ENCODE peak calls at places on chromosomes 7 and 10, in seven cellular contexts. S, C, R, P, G, J and D are unnamed samples.

GRCh38 chr10:96390460-96390864 is 31.7 kb upstream of the OPALIN start:
- DNase-seq in S (no peak), P (peak; percentile 95), C (no peak), G (no peak), J (no peak), R (no peak), D (no peak)

GRCh38 chr7:101722247-101722646 is 93.2 kb upstream of the MYL10 start:
- DNase-seq in C (no peak), G (no peak), R (no peak), J (no peak), S (no peak), P (no peak), D (no peak)

GRCh38 chr10:100339236-100339635 is 7.8 kb upstream of the SCD start:
- DNase-seq in C (no peak), G (no peak), R (no peak), P (no peak), S (no peak), J (no peak), D (no peak)

GRCh38 chr10:103141950-103142349 is 51.1 kb downstream of the NT5C2 start:
- DNase-seq in S (no peak), J (no peak), R (no peak), G (no peak), C (no peak), P (no peak), D (no peak)

GRCh38 chr7:27165655-27166474 is 528 bp upstream of the HOXA9 start:
- DNase-seq in C (peak; percentile 62), P (no peak), J (no peak), G (no peak), R (no peak), S (no peak), D (no peak)

GRCh38 chr7:128454808-128455555 is 696 bp upstream of the HILPDA start:
- DNase-seq in R (no peak), J (no peak), S (peak; percentile 15), G (peak; percentile 61), P (no peak), C (no peak), D (no peak)

GRCh38 chr7:96332325-96332724 is 10.4 kb upstream of the SLC25A13 start:
- DNase-seq in P (no peak), C (no peak), J (no peak), R (no peak), G (no peak), S (no peak), D (no peak)

GRCh38 chr7:110801502-110801901 is 289.4 kb upstream of the LRRN3 start:
- DNase-seq in J (no peak), P (no peak), C (no peak), G (no peak), S (no peak), R (no peak), D (no peak)

GRCh38 chr10:89278034-89278535 is 23.8 kb upstream of the IFIT2 start:
- DNase-seq in J (peak; percentile 63), S (peak; percentile 98), G (peak; percentile 95), C (peak; percentile 97), P (peak; percentile 52), R (peak; percentile 99), D (peak; percentile 92)

GRCh38 chr7:36280840-36281812 is 108.5 kb upstream of the ANLN start:
- DNase-seq in S (peak; percentile 63), C (peak; percentile 88), P (no peak), G (peak; percentile 87), R (peak; percentile 90), J (peak; percentile 67), D (peak; percentile 79)

GRCh38 chr10:99732033-99732912 is at the start of the genes COX15 and CUTC:
- DNase-seq in R (peak; percentile 97), P (peak; percentile 95), C (peak; percentile 96), S (peak; percentile 91), J (peak; percentile 96), G (peak; percentile 99), D (peak; percentile 86)

GRCh38 chr7:8152489-8153192 is 109.3 kb downstream of the ICA1 start:
- DNase-seq in J (no peak), R (no peak), S (no peak), P (no peak), C (no peak), G (no peak), D (no peak)

GRCh38 chr10:73183882-73184281 is 16.0 kb downstream of the FAM149B1 start:
- DNase-seq in C (peak; percentile 86), P (no peak), S (no peak), J (no peak), G (peak; percentile 11), R (peak; percentile 2), D (no peak)

GRCh38 chr10:103676851-103677417 is 178.4 kb downstream of the SH3PXD2A start:
- DNase-seq in C (peak; percentile 92), G (peak; percentile 96), J (no peak), P (no peak), S (no peak), R (peak; percentile 46), D (peak; percentile 87)

GRCh38 chr10:62056219-62056618 is 154.7 kb downstream of the ARID5B start:
- DNase-seq in C (no peak), P (no peak), S (no peak), R (no peak), J (no peak), G (no peak), D (no peak)

GRCh38 chr10:82969405-82969804 is 1094.4 kb downstream of the NRG3 start:
- DNase-seq in J (no peak), C (peak; percentile 38), R (peak; percentile 1), G (peak; percentile 79), P (no peak), S (peak; percentile 20), D (peak; percentile 3)

GRCh38 chr10:82966130-82966529 is 1091.1 kb downstream of the NRG3 start:
- DNase-seq in J (no peak), P (no peak), R (no peak), S (no peak), G (no peak), C (no peak), D (no peak)

DNA sequence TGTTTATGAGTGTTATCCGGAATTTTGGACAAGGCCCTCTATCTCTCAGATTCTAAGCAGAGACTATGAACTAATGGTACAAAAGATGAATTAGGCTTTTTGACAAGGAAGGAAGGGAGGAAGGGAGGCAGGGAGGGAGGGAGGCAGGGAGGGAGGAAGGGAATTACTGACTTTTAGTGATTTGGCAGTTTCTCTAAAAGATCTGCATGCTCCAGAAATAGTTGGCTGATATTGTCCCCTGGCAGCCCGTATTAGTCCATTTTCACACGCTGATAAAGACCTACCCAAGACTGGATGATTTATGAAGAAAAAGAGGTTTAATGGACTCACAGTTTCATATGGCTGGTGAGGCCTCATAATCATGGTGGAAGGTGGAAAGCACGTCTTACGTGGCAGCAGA is 1093.5 kb downstream of the NRG3 start:
- DNase-seq in S (no peak), R (no peak), J (no peak), P (no peak), C (no peak), G (no peak), D (no peak)
- H3K4me3 ChIP-seq in S (no peak overlapping the region), R (no peak overlapping the region), J (no peak overlapping the region), P (no peak overlapping the region), C (no peak overlapping the region), G (no peak overlapping the region), D (no peak overlapping the region)

DNA sequence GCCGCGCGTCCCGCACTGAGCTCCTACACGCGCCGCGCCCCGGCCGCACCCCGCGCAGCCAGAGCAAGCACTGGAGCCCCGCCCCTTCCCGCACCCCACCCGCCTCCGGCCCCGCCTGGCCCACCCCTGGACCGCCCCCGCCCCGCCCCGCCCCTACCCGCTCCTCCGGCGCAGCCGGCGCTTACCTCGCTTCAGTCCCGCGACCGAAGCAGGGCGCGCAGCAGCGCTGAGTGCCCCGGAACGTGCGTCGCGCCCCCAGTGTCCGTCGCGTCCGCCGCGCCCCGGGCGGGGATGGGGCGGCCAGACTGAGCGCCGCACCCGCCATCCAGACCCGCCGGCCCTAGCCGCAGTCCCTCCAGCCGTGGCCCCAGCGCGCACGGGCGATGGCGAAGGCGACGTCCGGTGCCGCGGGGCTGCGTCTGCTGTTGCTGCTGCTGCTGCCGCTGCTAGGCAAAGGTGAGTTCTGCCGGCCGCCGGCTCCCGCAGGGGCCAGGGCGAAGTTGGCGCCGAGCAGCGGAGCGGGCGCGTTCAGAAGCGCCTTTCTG is at the start of gene RET:
- DNase-seq in P (peak; percentile 17), S (no peak), J (no peak), R (peak; percentile 53), C (no peak), G (peak; percentile 26), D (no peak)
- H3K4me3 ChIP-seq in P (no peak within 1 kb of the TSS), S (peak within 1 kb of the TSS; percentile 28), J (peak within 1 kb of the TSS; percentile 24), R (peak within 1 kb of the TSS; percentile 8), C (no peak within 1 kb of the TSS), G (peak within 1 kb of the TSS; percentile 41), D (peak within 1 kb of the TSS; percentile 22)

GRCh38 chr10:29698766-29699490 is 64.2 kb upstream of the SVIL start:
- DNase-seq in G (no peak), R (no peak), P (no peak), J (no peak), C (no peak), S (no peak), D (peak; percentile 13)

GRCh38 chr10:29699621-29700020 is 64.8 kb upstream of the SVIL start:
- DNase-seq in C (no peak), S (no peak), J (no peak), R (no peak), P (no peak), G (no peak), D (no peak)

GRCh38 chr10:29702288-29703164 is 67.8 kb upstream of the SVIL start:
- DNase-seq in S (no peak), R (no peak), P (no peak), C (no peak), G (peak; percentile 43), J (no peak), D (no peak)

DNA sequence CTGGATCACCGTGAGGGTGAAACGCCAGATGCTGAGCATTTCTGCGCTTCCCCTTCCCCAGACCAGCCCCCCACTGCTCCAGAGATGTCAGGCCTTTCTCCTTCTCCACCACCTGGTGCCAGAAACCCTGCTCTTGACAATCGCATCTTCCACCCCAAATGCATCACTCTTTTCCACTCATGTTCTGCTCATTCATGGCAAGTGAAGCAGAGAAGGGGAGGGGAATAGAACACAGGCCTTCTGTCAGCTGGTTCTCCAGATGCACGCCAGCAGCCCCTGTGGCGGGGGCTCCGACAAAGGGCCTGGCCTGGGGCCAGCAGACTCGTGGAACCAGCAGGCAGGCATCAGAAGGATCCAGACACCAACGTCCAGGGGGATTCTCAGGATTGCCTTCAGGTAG is 68.5 kb upstream of the SVIL start:
- DNase-seq in R (no peak), G (no peak), P (no peak), S (no peak), C (no peak), J (peak; percentile 56), D (no peak)
- H3K4me3 ChIP-seq in R (no peak overlapping the region), G (peak overlapping the region; percentile 55), P (no peak overlapping the region), S (peak overlapping the region; percentile 7), C (no peak overlapping the region), J (no peak overlapping the region), D (no peak overlapping the region)

GRCh38 chr7:155534691-155535090 is 11.7 kb downstream of the CNPY1 start:
- DNase-seq in G (no peak), J (no peak), C (no peak), R (no peak), P (no peak), S (no peak), D (no peak)

GRCh38 chr7:155531686-155532085 is 14.7 kb downstream of the CNPY1 start:
- DNase-seq in S (no peak), R (peak; percentile 25), J (no peak), C (no peak), P (no peak), G (no peak), D (no peak)

GRCh38 chr7:155533827-155534690 is 12.3 kb downstream of the CNPY1 start:
- DNase-seq in P (no peak), R (no peak), S (no peak), G (peak; percentile 16), J (no peak), C (peak; percentile 6), D (no peak)

GRCh38 chr7:155533120-155533826 is 13.1 kb downstream of the CNPY1 start:
- DNase-seq in G (no peak), P (no peak), C (peak; percentile 1), R (no peak), S (no peak), J (no peak), D (no peak)

GRCh38 chr7:155532792-155533119 is 13.6 kb downstream of the CNPY1 start:
- DNase-seq in C (no peak), P (no peak), R (no peak), S (no peak), J (no peak), G (no peak), D (no peak)
- H3K4me3 ChIP-seq in C (no peak overlapping the region), P (no peak overlapping the region), R (no peak overlapping the region), S (peak overlapping the region; percentile 27), J (no peak overlapping the region), G (peak overlapping the region; percentile 48), D (no peak overlapping the region)